ENCODE peak calls at places on chromosomes 12 and 14, in nine cellular contexts. A is gastrocnemius medialis, J is cardiac fibroblast, I is spleen, E is GM23338, U is AG04450, X is psoas muscle, G is heart left ventricle, Z is lung. D is an unnamed sample.

GRCh38 chr14:71675126-71675901 is 256.9 kb upstream of the RGS6 start:
- DNase-seq in E (peak), X (no peak), I (no peak), A (no peak), U (no peak), G (no peak), J (no peak), Z (no peak), D (no peak)

GRCh38 chr14:38336298-38336697 is 80.4 kb upstream of the CLEC14A start:
- DNase-seq in E (no peak), I (no peak), J (no peak), Z (no peak), X (no peak), G (no peak), A (no peak), U (no peak), D (no peak)

GRCh38 chr12:128078311-128078851 is 188.6 kb upstream of the TMEM132C start:
- DNase-seq in X (no peak), U (no peak), J (no peak), G (no peak), E (no peak), Z (no peak), A (no peak), I (no peak), D (no peak)

GRCh38 chr12:2640281-2640680 is 154.5 kb upstream of the FKBP4 start:
- DNase-seq in U (no peak), Z (no peak), J (no peak), G (no peak), A (no peak), I (peak), X (no peak), E (no peak), D (no peak)

GRCh38 chr14:47715330-47715729 is 39.9 kb upstream of the MDGA2 start:
- DNase-seq in J (no peak), E (no peak), Z (no peak), X (no peak), A (no peak), I (no peak), G (no peak), U (no peak), D (peak)

GRCh38 chr12:52713960-52714886 is 10.9 kb upstream of the KRT77 start:
- DNase-seq in Z (no peak), J (no peak), X (no peak), U (no peak), I (no peak), E (peak), G (no peak), A (no peak), D (no peak)

GRCh38 chr12:19671695-19672094 is 232.4 kb downstream of the AEBP2 start:
- DNase-seq in U (no peak), E (no peak), G (no peak), J (peak), X (no peak), A (no peak), I (no peak), Z (no peak), D (no peak)

GRCh38 chr14:55731881-55732498 is 152.0 kb downstream of the KTN1 start:
- DNase-seq in X (no peak), G (no peak), Z (no peak), E (peak), U (no peak), A (no peak), J (peak), I (no peak), D (no peak)

GRCh38 chr12:131795688-131796410 is 32.3 kb upstream of the MMP17 start:
- DNase-seq in J (no peak), I (no peak), U (no peak), G (no peak), X (no peak), E (peak), Z (peak), A (no peak), D (no peak)

GRCh38 chr12:100491104-100491503 is 17.4 kb downstream of the NR1H4 start:
- DNase-seq in I (no peak), Z (no peak), U (no peak), G (no peak), J (no peak), E (no peak), A (no peak), X (no peak), D (no peak)

GRCh38 chr12:57248934-57249742 is 1.8 kb downstream of the STAC3 start:
- DNase-seq in I (no peak), G (no peak), A (peak), Z (no peak), J (no peak), X (peak), U (no peak), E (peak), D (no peak)

GRCh38 chr14:77059276-77059934 is 30.9 kb upstream of the IRF2BPL start:
- DNase-seq in Z (no peak), U (no peak), E (peak), J (peak), A (peak), I (no peak), X (peak), G (peak), D (no peak)

GRCh38 chr12:107337354-107338095 is 244.2 kb upstream of the CRY1 start:
- DNase-seq in I (no peak), J (no peak), X (no peak), G (no peak), A (no peak), U (no peak), E (no peak), Z (no peak), D (no peak)

GRCh38 chr12:26936559-26937442 is 980 bp downstream of the INTS13 start:
- DNase-seq in G (no peak), A (no peak), I (no peak), X (no peak), U (no peak), J (no peak), E (no peak), Z (no peak), D (no peak)

GRCh38 chr12:123064885-123065619 is 84.6 kb downstream of the ARL6IP4 start:
- DNase-seq in E (no peak), U (no peak), J (no peak), G (no peak), A (peak), Z (no peak), I (peak), X (peak), D (no peak)

GRCh38 chr12:123064356-123064755 is 83.9 kb downstream of the ARL6IP4 start:
- DNase-seq in X (peak), I (no peak), Z (no peak), J (no peak), G (peak), E (no peak), A (peak), U (no peak), D (no peak)

GRCh38 chr12:123062682-123063426 is 82.4 kb downstream of the ARL6IP4 start:
- DNase-seq in J (peak), X (peak), Z (peak), I (no peak), A (peak), G (peak), U (no peak), E (no peak), D (no peak)

GRCh38 chr12:123061806-123062205 is 81.3 kb downstream of the ARL6IP4 start:
- DNase-seq in U (no peak), Z (no peak), G (no peak), I (no peak), A (no peak), J (no peak), X (peak), E (no peak), D (no peak)

DNA sequence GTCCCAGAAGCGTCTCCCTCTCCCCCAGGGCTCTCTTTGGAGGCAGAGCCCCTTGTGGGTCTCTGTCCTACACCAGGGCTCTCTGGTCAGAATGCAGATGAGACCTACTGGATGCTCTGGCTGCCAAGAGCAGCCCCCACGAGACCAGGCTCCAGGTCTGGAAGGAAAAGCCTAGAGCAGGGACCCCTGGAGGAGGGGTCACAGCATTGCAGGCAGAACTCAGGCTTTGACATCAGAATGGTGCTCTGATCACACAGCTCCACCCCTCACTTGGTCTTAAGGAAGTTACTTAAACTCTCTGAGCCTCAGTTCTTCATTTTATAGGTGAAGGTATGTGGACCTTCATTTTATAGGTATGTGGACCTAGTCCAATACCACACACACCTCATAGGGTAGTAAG is 83.1 kb downstream of the ARL6IP4 start:
- DNase-seq in U (no peak), Z (no peak), G (no peak), A (no peak), X (peak), E (peak), I (no peak), J (no peak), D (no peak)
- TF ChIP-seq CTCF in U (peak), Z (no peak), G (peak), A (no peak), X (peak), E (peak), I (no peak), J (peak), D (peak)

DNA sequence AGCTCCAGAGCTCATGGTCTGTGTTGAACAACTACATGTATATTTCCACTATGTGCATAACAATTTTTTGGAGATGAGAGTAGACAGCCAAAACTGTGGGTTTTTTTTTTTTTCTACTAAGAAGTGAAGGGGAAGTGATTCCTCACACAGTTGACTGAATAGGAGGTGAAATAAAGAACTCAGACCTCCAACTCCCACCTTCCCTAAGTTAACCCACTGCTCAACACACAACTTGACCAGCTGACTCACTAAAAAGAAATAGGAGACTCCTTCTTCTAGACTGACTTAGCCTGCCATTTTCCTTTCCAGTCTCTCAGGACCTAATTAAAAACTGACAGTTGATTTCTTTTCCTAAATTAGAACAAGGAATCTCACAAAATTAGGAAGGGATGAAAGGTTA is 1.7 kb downstream of the M6PR start:
- DNase-seq in A (no peak), X (no peak), U (no peak), E (no peak), J (no peak), Z (no peak), I (no peak), G (no peak), D (no peak)
- H3K4me3 ChIP-seq in A (no peak), X (peak), U (no peak), E (peak), J (no peak), Z (no peak), I (no peak), G (no peak), D (no peak)

DNA sequence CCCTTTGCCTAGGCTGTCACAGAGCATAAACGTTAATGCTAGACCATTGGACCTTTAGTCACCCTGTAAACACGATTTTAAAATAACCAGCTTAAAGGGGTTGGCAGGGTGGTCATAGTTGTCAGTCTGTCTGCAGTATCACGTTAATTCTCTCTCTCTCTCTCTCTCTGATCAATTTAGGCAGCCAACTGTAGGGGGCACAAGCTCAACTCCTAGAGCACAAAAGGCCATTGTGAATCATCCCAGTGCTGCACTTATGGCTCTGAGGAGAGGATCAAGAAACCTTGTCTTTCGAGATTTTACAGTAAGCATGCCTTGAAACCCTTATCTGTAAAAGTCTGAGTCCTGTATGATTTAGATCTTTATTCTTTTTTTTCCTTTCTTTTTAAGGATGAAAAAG is 97.1 kb downstream of the SCAF11 start:
- DNase-seq in G (no peak), E (peak), U (no peak), A (no peak), X (no peak), I (no peak), J (no peak), Z (no peak), D (no peak)
- TF ChIP-seq CTCF in G (peak), E (peak), U (peak), A (no peak), X (no peak), I (no peak), J (peak), Z (no peak), D (no peak)

DNA sequence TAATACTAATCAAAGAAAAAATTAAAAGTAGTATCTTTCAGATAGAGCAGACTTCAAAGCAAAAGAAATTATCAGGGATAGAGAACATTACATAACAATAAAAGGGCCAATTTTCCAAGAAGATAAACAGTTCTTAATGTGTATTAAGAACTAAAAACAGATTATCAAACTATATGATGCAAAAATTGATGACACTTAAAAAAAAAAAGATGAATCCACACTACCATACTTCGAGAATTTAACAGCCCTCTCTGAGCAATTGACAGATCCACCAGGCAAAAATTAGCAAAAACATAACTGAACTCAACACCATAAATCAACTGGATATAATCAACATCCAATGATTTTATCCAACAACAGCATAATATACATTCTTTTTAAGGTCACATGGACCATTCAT is 686.5 kb downstream of the LRFN5 start:
- DNase-seq in G (no peak), J (no peak), U (no peak), A (no peak), I (no peak), E (no peak), Z (no peak), X (no peak), D (no peak)
- H3K4me3 ChIP-seq in G (no peak), J (no peak), U (no peak), A (no peak), I (no peak), E (no peak), Z (no peak), X (no peak), D (no peak)

GRCh38 chr14:106556665-106557289 is 1030.4 kb downstream of the TMEM121 start:
- DNase-seq in I (peak), G (no peak), A (no peak), J (no peak), E (peak), Z (peak), X (no peak), U (no peak), D (no peak)
- TF ChIP-seq CTCF in I (peak), G (peak), A (no peak), J (peak), E (peak), Z (peak), X (peak), U (no peak), D (peak)

DNA sequence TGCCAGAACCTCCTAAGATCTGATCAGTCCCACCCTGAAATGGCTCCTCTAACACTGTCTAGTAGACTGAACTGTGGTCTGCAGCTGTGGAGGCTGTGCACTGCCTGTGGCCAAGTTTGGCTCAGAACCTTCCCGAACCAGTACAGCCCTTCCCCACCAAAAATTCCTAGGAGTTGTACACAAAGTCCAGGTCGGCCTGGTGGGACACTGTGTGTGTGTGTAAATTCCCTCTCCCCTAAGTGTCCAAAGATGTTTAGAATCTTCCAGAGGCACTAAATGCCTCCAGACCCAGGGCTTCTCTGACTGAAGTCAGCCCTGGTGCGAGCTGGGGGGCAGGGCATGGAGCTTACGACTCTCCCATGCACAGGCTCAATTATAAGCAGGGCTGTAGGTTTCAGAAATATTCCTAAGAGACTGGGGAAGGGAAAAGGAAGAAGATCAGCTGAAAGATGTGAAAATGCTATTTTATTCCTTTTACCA is 107.0 kb upstream of the ATF7IP start:
- DNase-seq in G (no peak), E (peak), A (no peak), J (no peak), U (no peak), X (peak), I (no peak), Z (peak), D (no peak)
- H3K4me3 ChIP-seq in G (no peak), E (peak), A (peak), J (no peak), U (no peak), X (no peak), I (no peak), Z (no peak), D (no peak)

DNA sequence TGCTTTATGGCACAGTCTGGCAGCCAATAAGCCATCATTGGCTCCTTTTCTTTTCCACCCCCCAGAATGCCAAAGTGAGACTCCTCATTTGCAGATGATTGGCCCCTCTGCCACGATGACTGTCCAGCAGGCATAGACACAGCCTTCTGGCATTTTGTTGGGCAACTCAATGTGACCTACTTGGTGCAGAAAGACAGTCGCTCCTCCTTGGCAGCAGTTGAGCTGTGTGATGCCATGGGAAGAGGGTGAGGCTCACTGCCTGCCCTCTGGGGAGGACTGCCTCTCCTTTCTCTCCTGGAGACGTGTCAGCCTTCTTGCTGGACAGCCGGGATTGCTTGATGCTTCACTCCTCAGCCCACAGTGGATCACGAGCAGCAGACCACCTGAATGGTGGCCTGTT is 264.9 kb downstream of the C12orf75 start:
- DNase-seq in J (no peak), E (no peak), X (no peak), U (no peak), Z (no peak), G (no peak), I (no peak), A (no peak), D (no peak)
- TF ChIP-seq CTCF in J (no peak), E (no peak), X (no peak), U (no peak), Z (no peak), G (no peak), I (no peak), A (no peak), D (no peak)